ENCODE peak calls at places on chromosomes 2 and 18, in ten cellular contexts. B is sigmoid colon, K is transverse colon, I is GM12878, Z is K562, O is suprapubic skin, R is HepG2, C is SK-N-SH, D is stomach, J is upper lobe of left lung. T is an unnamed sample. For H3K27me3, the result is how much of the 10 kb centered on the place peaks cover.

GRCh38 chr2:63064661-63065060 is 14.0 kb downstream of the OTX1 start:
- DNase-seq in B (no peak), K (no peak), I (no peak), Z (no peak), O (no peak), R (no peak), C (no peak), D (no peak), J (no peak), T (no peak)

GRCh38 chr2:109382236-109382930 is 231.4 kb downstream of the SEPTIN10 start:
- DNase-seq in B (peak), K (no peak), I (no peak), Z (no peak), O (peak), R (no peak), C (no peak), D (peak), J (peak), T (peak)

GRCh38 chr2:172279214-172279613 is 148.2 kb upstream of the ITGA6 start:
- DNase-seq in B (no peak), K (no peak), I (no peak), Z (no peak), O (no peak), R (no peak), C (no peak), D (no peak), J (no peak), T (no peak)

GRCh38 chr2:240872317-240873097 is 3.9 kb downstream of the AGXT start:
- DNase-seq in B (no peak), K (no peak), I (no peak), Z (no peak), O (peak), R (no peak), C (peak), D (no peak), J (peak), T (no peak)

GRCh38 chr2:216404010-216404618 is 8.2 kb upstream of the SMARCAL1 start:
- DNase-seq in B (no peak), K (peak), I (no peak), Z (peak), O (no peak), R (peak), C (peak), D (peak), J (no peak), T (no peak)

GRCh38 chr2:105032476-105032875 is 5.4 kb upstream of the MRPS9 start:
- DNase-seq in B (no peak), K (no peak), I (no peak), Z (no peak), O (no peak), R (no peak), C (no peak), D (no peak), J (no peak), T (no peak)

GRCh38 chr2:223217373-223217772 is 165.4 kb downstream of the KCNE4 start:
- DNase-seq in B (no peak), K (no peak), I (no peak), Z (no peak), O (no peak), R (no peak), C (no peak), D (no peak), J (no peak), T (no peak)

GRCh38 chr2:69221960-69222751 is 164.9 kb downstream of the GFPT1 start:
- DNase-seq in B (no peak), K (no peak), I (no peak), Z (no peak), O (no peak), R (no peak), C (no peak), D (no peak), J (no peak), T (no peak)

GRCh38 chr2:45192481-45192880 is 183.2 kb upstream of the SIX2 start:
- DNase-seq in B (no peak), K (no peak), I (no peak), Z (no peak), O (no peak), R (no peak), C (no peak), D (no peak), J (no peak), T (no peak)

GRCh38 chr2:3522851-3523481 is 3.6 kb upstream of the ADI1 start:
- DNase-seq in B (peak), K (peak), I (no peak), Z (no peak), O (no peak), R (peak), C (no peak), D (peak), J (no peak), T (peak)

GRCh38 chr2:196293751-196294486 is 122.5 kb upstream of the STK17B start:
- DNase-seq in B (no peak), K (no peak), I (no peak), Z (no peak), O (no peak), R (no peak), C (no peak), D (no peak), J (no peak), T (no peak)

DNA sequence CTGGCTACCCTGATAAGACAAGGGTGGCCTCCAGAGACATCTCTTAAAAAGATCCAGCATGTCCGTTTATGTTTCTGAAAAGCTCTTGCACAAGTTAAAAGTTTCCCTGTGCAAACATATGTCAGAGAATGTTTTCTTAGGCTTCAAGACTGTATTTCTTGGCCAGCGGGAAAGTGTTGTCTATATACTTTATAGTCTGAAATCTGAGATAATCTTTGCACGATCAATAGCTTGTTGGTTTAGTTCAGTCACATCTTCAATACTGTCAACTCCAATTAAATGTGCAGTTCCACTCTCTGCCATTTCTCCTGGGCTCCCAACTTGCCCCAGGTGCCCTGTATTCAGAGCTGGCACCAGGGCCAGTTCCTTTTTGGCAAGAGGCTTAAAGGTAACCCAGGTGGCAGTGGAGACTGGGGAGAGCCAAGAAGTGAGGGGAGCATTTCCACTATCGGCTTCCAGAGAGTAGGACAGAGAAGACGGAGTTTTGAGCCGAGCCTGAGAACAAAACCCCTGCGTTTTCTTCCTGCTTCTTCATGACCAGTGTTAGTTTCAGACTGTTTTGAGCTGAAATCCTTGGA is 64.4 kb downstream of the ACOXL start:
- DNase-seq in B (no peak), K (no peak), I (no peak), Z (no peak), O (no peak), R (no peak), C (no peak), D (peak), J (no peak), T (no peak)
- H3K27me3 ChIP-seq in B (under half), K (under half), I (under half), Z (half or more), O (under half), R (under half), C (under half), D (under half), J (under half), T (under half)

GRCh38 chr18:26549486-26550435 is 1.4 kb upstream of the KCTD1 start:
- DNase-seq in B (peak), K (peak), I (no peak), Z (no peak), O (peak), R (peak), C (peak), D (peak), J (peak), T (peak)
- TF ChIP-seq EP300 in B (no peak), K (no peak), I (no peak), Z (no peak), O (no peak), R (no peak), C (peak), D (no peak), J (no peak), T (no peak)

GRCh38 chr2:239818531-239819011 is 206.6 kb downstream of the NDUFA10 start:
- DNase-seq in B (peak), K (no peak), I (no peak), Z (no peak), O (peak), R (no peak), C (no peak), D (peak), J (no peak), T (peak)
- H3K27me3 ChIP-seq in B (under half), K (under half), I (under half), Z (half or more), O (under half), R (under half), C (under half), D (under half), J (under half), T (under half)

GRCh38 chr2:156333951-156334495 is 1.5 kb upstream of the NR4A2 start:
- DNase-seq in B (peak), K (peak), I (no peak), Z (peak), O (peak), R (peak), C (peak), D (peak), J (peak), T (peak)

GRCh38 chr2:156332452-156333273 is at the start of gene NR4A2:
- DNase-seq in B (peak), K (peak), I (no peak), Z (peak), O (peak), R (peak), C (peak), D (peak), J (peak), T (peak)

GRCh38 chr2:156334496-156335478 is 2.3 kb upstream of the NR4A2 start:
- DNase-seq in B (peak), K (peak), I (no peak), Z (peak), O (peak), R (peak), C (peak), D (peak), J (peak), T (peak)

GRCh38 chr2:156331572-156332451 is 709 bp downstream of the NR4A2 start:
- DNase-seq in B (peak), K (peak), I (no peak), Z (peak), O (peak), R (no peak), C (peak), D (peak), J (peak), T (peak)

GRCh38 chr2:156333274-156333950 is 891 bp upstream of the NR4A2 start:
- DNase-seq in B (no peak), K (no peak), I (no peak), Z (peak), O (no peak), R (no peak), C (no peak), D (no peak), J (no peak), T (no peak)
- TF ChIP-seq EP300 in B (no peak), K (no peak), I (no peak), Z (no peak), O (no peak), R (no peak), C (no peak), D (no peak), J (no peak), T (no peak)

GRCh38 chr2:17877811-17878221 is 651 bp upstream of the KCNS3 start:
- DNase-seq in B (no peak), K (peak), I (no peak), Z (no peak), O (no peak), R (no peak), C (peak), D (no peak), J (no peak), T (no peak)
- H3K27me3 ChIP-seq in B (under half), K (under half), I (under half), Z (under half), O (under half), R (under half), C (half or more), D (under half), J (under half), T (under half)

GRCh38 chr2:59691518-59692190 is 861.8 kb downstream of the BCL11A start:
- DNase-seq in B (no peak), K (no peak), I (no peak), Z (no peak), O (no peak), R (peak), C (no peak), D (no peak), J (no peak), T (no peak)
- TF ChIP-seq EP300 in B (no peak), K (no peak), I (no peak), Z (no peak), O (no peak), R (no peak), C (no peak), D (no peak), J (no peak), T (no peak)

GRCh38 chr18:33579868-33580205 is 1.8 kb downstream of the ASXL3 start:
- DNase-seq in B (no peak), K (no peak), I (no peak), Z (no peak), O (no peak), R (no peak), C (no peak), D (no peak), J (no peak), T (no peak)

GRCh38 chr18:33578371-33579146 is 540 bp downstream of the ASXL3 start:
- DNase-seq in B (peak), K (peak), I (no peak), Z (no peak), O (no peak), R (peak), C (no peak), D (peak), J (peak), T (peak)

GRCh38 chr18:33579147-33579867 is 1.3 kb downstream of the ASXL3 start:
- DNase-seq in B (no peak), K (peak), I (no peak), Z (no peak), O (no peak), R (no peak), C (no peak), D (no peak), J (no peak), T (no peak)

GRCh38 chr18:33576999-33577687 is 876 bp upstream of the ASXL3 start:
- DNase-seq in B (no peak), K (no peak), I (no peak), Z (no peak), O (no peak), R (no peak), C (no peak), D (no peak), J (no peak), T (no peak)

DNA sequence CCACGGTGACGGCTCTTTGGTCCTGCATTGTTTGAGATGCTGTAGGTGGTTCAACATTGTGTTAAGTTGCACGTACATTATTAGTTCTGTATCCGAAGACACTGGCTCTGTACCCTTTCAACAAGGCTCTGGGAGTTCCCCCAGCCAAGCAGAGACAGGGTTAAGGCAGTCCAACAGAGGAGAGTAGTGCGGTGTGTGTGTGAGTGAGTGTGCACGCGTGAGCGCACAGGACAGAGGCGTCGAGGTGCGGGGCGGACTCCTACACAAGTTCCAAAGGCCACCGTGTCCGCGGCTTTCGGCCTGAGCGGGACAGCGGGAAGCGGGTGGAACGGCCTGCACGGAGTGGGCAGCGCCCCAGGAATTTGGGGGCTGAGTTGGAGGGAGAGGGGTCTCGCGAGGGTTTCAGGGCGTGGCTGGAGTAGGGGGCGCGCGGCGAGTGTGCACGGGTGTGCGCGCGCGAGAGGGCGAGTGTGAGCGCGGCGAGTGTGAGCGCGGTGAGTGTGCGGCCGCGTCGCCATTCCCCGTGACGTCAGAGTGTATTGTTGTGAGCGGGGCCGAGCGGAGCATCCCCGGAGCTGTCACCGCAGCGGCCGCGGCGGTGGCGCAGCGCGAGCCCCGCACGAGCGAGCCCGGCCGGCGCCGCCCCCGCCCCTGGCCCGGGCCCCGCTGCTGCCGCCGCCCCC is at the start of gene ASXL3:
- DNase-seq in B (peak), K (peak), I (no peak), Z (no peak), O (no peak), R (no peak), C (peak), D (peak), J (peak), T (peak)
- H3K27me3 ChIP-seq in B (under half), K (under half), I (under half), Z (under half), O (under half), R (under half), C (under half), D (under half), J (under half), T (under half)

GRCh38 chr2:199988176-199988575 is 32.8 kb downstream of the MAIP1 start:
- DNase-seq in B (no peak), K (no peak), I (no peak), Z (no peak), O (no peak), R (no peak), C (no peak), D (no peak), J (no peak), T (no peak)
- TF ChIP-seq EP300 in B (no peak), K (no peak), I (no peak), Z (no peak), O (no peak), R (no peak), C (no peak), D (no peak), J (no peak), T (no peak)

GRCh38 chr18:24793742-24794141 is 333.3 kb downstream of the HRH4 start:
- DNase-seq in B (no peak), K (no peak), I (no peak), Z (no peak), O (no peak), R (no peak), C (no peak), D (no peak), J (no peak), T (no peak)
- H3K27me3 ChIP-seq in B (under half), K (under half), I (under half), Z (under half), O (under half), R (under half), C (under half), D (under half), J (under half), T (under half)